ENCODE peak calls at places on chromosomes 7 and 10, in seven cellular contexts. I is endothelial cell, P is NAMALWA, E is Calu3, H is Panc1, L is brain microvascular endothelial cell, F is HT1080. X is an unnamed sample.

GRCh38 chr7:141558544-141559183 is 7.5 kb downstream of the AGK start:
- DNase-seq in P (no peak), E (no peak), I (no peak), H (no peak), L (peak; percentile 12), F (no peak), X (peak; percentile 75)

GRCh38 chr7:41698726-41699125 is 4.2 kb downstream of the INHBA start:
- DNase-seq in H (no peak), I (no peak), L (no peak), E (no peak), P (no peak), F (no peak), X (no peak)

GRCh38 chr10:58967551-58968418 is 208.7 kb upstream of the PHYHIPL start:
- DNase-seq in H (no peak), L (no peak), F (peak; percentile 24), P (no peak), E (peak; percentile 36), I (peak; percentile 29), X (no peak)

GRCh38 chr10:11755512-11756247 is 13.5 kb downstream of the ECHDC3 start:
- DNase-seq in I (no peak), P (no peak), E (no peak), L (no peak), H (no peak), F (no peak), X (no peak)

GRCh38 chr10:125124907-125125306 is 35.5 kb downstream of the CTBP2 start:
- DNase-seq in L (no peak), F (no peak), I (no peak), P (no peak), E (no peak), H (no peak), X (no peak)

GRCh38 chr7:114574384-114574783 is 159.8 kb downstream of the FOXP2 start:
- DNase-seq in E (no peak), P (no peak), H (no peak), I (no peak), F (no peak), L (no peak), X (peak; percentile 12)

GRCh38 chr7:107865956-107866775 is 24.8 kb upstream of the DLD start:
- DNase-seq in I (no peak), E (no peak), L (no peak), P (no peak), H (peak; percentile 38), F (peak; percentile 51), X (no peak)

GRCh38 chr10:22324413-22324812 is 3.5 kb downstream of the BMI1 start:
- DNase-seq in H (no peak), F (no peak), P (peak; percentile 25), L (no peak), I (no peak), E (no peak), X (no peak)

GRCh38 chr10:84352251-84352842 is 24.0 kb downstream of the CCSER2 start:
- DNase-seq in H (no peak), P (peak; percentile 72), I (peak; percentile 64), L (peak; percentile 56), F (peak; percentile 49), E (peak; percentile 53), X (no peak)

GRCh38 chr7:158861004-158861787 is 4.8 kb downstream of the DYNC2I1 start:
- DNase-seq in P (no peak), F (no peak), H (no peak), E (no peak), L (no peak), I (no peak), X (no peak)

X was measured in astrocyte of the cerebellum.